ENCODE peak calls at places on chromosomes 12 and 14, in four cellular contexts. One of them, this sample, is unnamed.

GRCh38 chr12:91622981-91623380 is 440.4 kb upstream of the DCN start:
- DNase-seq in D341Med: no peak
- DNase-seq in stimulated activated CD4-positive, alpha-beta T cell treated with anti-CD3 and anti-CD28 coated beads, Interleukin-4, amount 100 ng/mL, for 24 hours: no peak
- DNase-seq in T1000: no peak
- DNase-seq in this sample: no peak

GRCh38 chr12:93115198-93115601 is 186.1 kb upstream of the EEA1 start:
- DNase-seq in T1000: no peak
- DNase-seq in stimulated activated CD4-positive, alpha-beta T cell treated with anti-CD3 and anti-CD28 coated beads, Interleukin-4, amount 100 ng/mL, for 24 hours: no peak
- DNase-seq in D341Med: no peak
- DNase-seq in this sample: no peak

GRCh38 chr12:97306121-97306520 is 156.5 kb upstream of the RMST start:
- DNase-seq in D341Med: no peak
- DNase-seq in T1000: no peak
- DNase-seq in stimulated activated CD4-positive, alpha-beta T cell treated with anti-CD3 and anti-CD28 coated beads, Interleukin-4, amount 100 ng/mL, for 24 hours: no peak
- DNase-seq in this sample: no peak

GRCh38 chr12:109777544-109777943 is 55.7 kb downstream of the TRPV4 start:
- DNase-seq in D341Med: no peak
- DNase-seq in T1000: peak; percentile 14
- DNase-seq in stimulated activated CD4-positive, alpha-beta T cell treated with anti-CD3 and anti-CD28 coated beads, Interleukin-4, amount 100 ng/mL, for 24 hours: peak; percentile 49
- DNase-seq in this sample: peak; percentile 30

GRCh38 chr12:22164101-22164500 is 118.1 kb downstream of the CMAS start:
- DNase-seq in T1000: no peak
- DNase-seq in stimulated activated CD4-positive, alpha-beta T cell treated with anti-CD3 and anti-CD28 coated beads, Interleukin-4, amount 100 ng/mL, for 24 hours: no peak
- DNase-seq in D341Med: no peak
- DNase-seq in this sample: no peak

GRCh38 chr14:58637040-58637390 is 747 bp upstream of the DACT1 start:
- DNase-seq in T1000: peak; percentile 57
- DNase-seq in D341Med: no peak
- DNase-seq in stimulated activated CD4-positive, alpha-beta T cell treated with anti-CD3 and anti-CD28 coated beads, Interleukin-4, amount 100 ng/mL, for 24 hours: peak; percentile 41
- DNase-seq in this sample: no peak

GRCh38 chr14:101049942-101050341 is 146.4 kb upstream of the RTL1 start:
- DNase-seq in D341Med: no peak
- DNase-seq in T1000: no peak
- DNase-seq in stimulated activated CD4-positive, alpha-beta T cell treated with anti-CD3 and anti-CD28 coated beads, Interleukin-4, amount 100 ng/mL, for 24 hours: no peak
- DNase-seq in this sample: no peak

GRCh38 chr12:66879392-66879791 is 200.5 kb upstream of the GRIP1 start:
- DNase-seq in stimulated activated CD4-positive, alpha-beta T cell treated with anti-CD3 and anti-CD28 coated beads, Interleukin-4, amount 100 ng/mL, for 24 hours: no peak
- DNase-seq in D341Med: no peak
- DNase-seq in T1000: no peak
- DNase-seq in this sample: no peak

GRCh38 chr14:23284654-23285529 is 1.0 kb downstream of the HOMEZ start:
- DNase-seq in T1000: no peak
- DNase-seq in D341Med: no peak
- DNase-seq in stimulated activated CD4-positive, alpha-beta T cell treated with anti-CD3 and anti-CD28 coated beads, Interleukin-4, amount 100 ng/mL, for 24 hours: no peak
- DNase-seq in this sample: no peak

GRCh38 chr12:91380651-91381050 is 198.0 kb upstream of the DCN start:
- DNase-seq in stimulated activated CD4-positive, alpha-beta T cell treated with anti-CD3 and anti-CD28 coated beads, Interleukin-4, amount 100 ng/mL, for 24 hours: no peak
- DNase-seq in D341Med: no peak
- DNase-seq in T1000: no peak
- DNase-seq in this sample: no peak